ENCODE peak calls at places on chromosome 22, in seven cellular contexts. B, H, T, M, Y, N and P are unnamed samples.

GRCh38 chr22:19039796-19040580 is 82.2 kb downstream of the DGCR2 start:
- DNase-seq in B (no peak), H (no peak), T (no peak), M (no peak), Y (no peak), N (no peak), P (no peak)

GRCh38 chr22:37499006-37499707 is 13.0 kb upstream of the MFNG start:
- DNase-seq in B (no peak), H (no peak), T (no peak), M (no peak), Y (peak; percentile 49), N (no peak), P (no peak)

GRCh38 chr22:41828516-41828915 is 4.4 kb upstream of the SREBF2 start:
- DNase-seq in B (no peak), H (peak; percentile 82), T (no peak), M (no peak), Y (no peak), N (no peak), P (no peak)

GRCh38 chr22:37930270-37930951 is 23.0 kb downstream of the C22orf23 start:
- DNase-seq in B (no peak), H (no peak), T (no peak), M (no peak), Y (peak; percentile 63), N (peak; percentile 38), P (no peak)

GRCh38 chr22:24323695-24324094 is 53.1 kb downstream of the SPECC1L start:
- DNase-seq in B (no peak), H (no peak), T (no peak), M (no peak), Y (no peak), N (no peak), P (no peak)

GRCh38 chr22:39967103-39967829 is 7.1 kb downstream of the TMA7B start:
- DNase-seq in B (no peak), H (no peak), T (no peak), M (no peak), Y (peak; percentile 64), N (peak; percentile 56), P (no peak)

GRCh38 chr22:37561209-37562048 is 1.1 kb downstream of the CDC42EP1 start:
- DNase-seq in B (peak; percentile 69), H (peak; percentile 17), T (peak; percentile 30), M (peak; percentile 80), Y (peak; percentile 88), N (peak; percentile 93), P (no peak)

GRCh38 chr22:46049726-46050450 is 72.9 kb upstream of the WNT7B start:
- DNase-seq in B (no peak), H (no peak), T (no peak), M (no peak), Y (no peak), N (no peak), P (no peak)

GRCh38 chr22:43844560-43845545 is 17.5 kb downstream of the SULT4A1 start:
- DNase-seq in B (no peak), H (no peak), T (no peak), M (no peak), Y (no peak), N (no peak), P (no peak)